ENCODE peak calls at places on chromosomes 16 and 17, in six cellular contexts. One of them, this sample, is unnamed.

GRCh38 chr16:16003719-16004313 is 54.4 kb downstream of the ABCC1 start:
- DNase-seq in breast epithelium: no peak
- DNase-seq in suprapubic skin: no peak
- DNase-seq in Peyer's patch: no peak
- DNase-seq in sigmoid colon: no peak
- DNase-seq in esophagus squamous epithelium: no peak
- DNase-seq in this sample: no peak

GRCh38 chr17:50274142-50274944 is at the start of gene TMEM92:
- DNase-seq in suprapubic skin: peak; percentile 73
- DNase-seq in breast epithelium: no peak
- DNase-seq in sigmoid colon: no peak
- DNase-seq in Peyer's patch: peak; percentile 85
- DNase-seq in esophagus squamous epithelium: no peak
- DNase-seq in this sample: no peak

GRCh38 chr17:65183736-65184135 is 46.6 kb downstream of the RGS9 start:
- DNase-seq in suprapubic skin: no peak
- DNase-seq in Peyer's patch: no peak
- DNase-seq in esophagus squamous epithelium: no peak
- DNase-seq in sigmoid colon: no peak
- DNase-seq in breast epithelium: peak; percentile 65
- DNase-seq in this sample: no peak

GRCh38 chr17:61970030-61970429 is 42.2 kb upstream of the INTS2 start:
- DNase-seq in breast epithelium: no peak
- DNase-seq in Peyer's patch: no peak
- DNase-seq in sigmoid colon: no peak
- DNase-seq in suprapubic skin: no peak
- DNase-seq in esophagus squamous epithelium: no peak
- DNase-seq in this sample: no peak

GRCh38 chr17:64920026-64920418 is 744 bp upstream of the LRRC37A3 start:
- DNase-seq in esophagus squamous epithelium: no peak
- DNase-seq in breast epithelium: peak; percentile 35
- DNase-seq in sigmoid colon: no peak
- DNase-seq in suprapubic skin: peak; percentile 63
- DNase-seq in Peyer's patch: no peak
- DNase-seq in this sample: no peak

GRCh38 chr16:81511371-81511770 is 66.8 kb downstream of the CMIP start:
- DNase-seq in Peyer's patch: no peak
- DNase-seq in suprapubic skin: no peak
- DNase-seq in sigmoid colon: no peak
- DNase-seq in breast epithelium: no peak
- DNase-seq in esophagus squamous epithelium: no peak
- DNase-seq in this sample: no peak

GRCh38 chr17:21214777-21215541 is 998 bp upstream of the TMEM11 start:
- DNase-seq in breast epithelium: no peak
- DNase-seq in esophagus squamous epithelium: no peak
- DNase-seq in Peyer's patch: no peak
- DNase-seq in sigmoid colon: peak; percentile 70
- DNase-seq in suprapubic skin: no peak
- DNase-seq in this sample: peak; percentile 89

GRCh38 chr17:78890111-78890897 is 12.7 kb downstream of the CEP295NL start:
- DNase-seq in Peyer's patch: peak; percentile 88
- DNase-seq in esophagus squamous epithelium: peak; percentile 41
- DNase-seq in breast epithelium: peak; percentile 35
- DNase-seq in suprapubic skin: no peak
- DNase-seq in sigmoid colon: peak; percentile 80
- DNase-seq in this sample: peak; percentile 68

GRCh38 chr16:20114356-20114755 is 40.7 kb upstream of the GPR139 start:
- DNase-seq in suprapubic skin: no peak
- DNase-seq in Peyer's patch: no peak
- DNase-seq in esophagus squamous epithelium: no peak
- DNase-seq in breast epithelium: peak; percentile 56
- DNase-seq in sigmoid colon: peak; percentile 76
- DNase-seq in this sample: no peak

GRCh38 chr16:30820952-30821421 is 34.0 kb upstream of the ZNF629 start:
- DNase-seq in esophagus squamous epithelium: no peak
- DNase-seq in suprapubic skin: no peak
- DNase-seq in Peyer's patch: no peak
- DNase-seq in sigmoid colon: no peak
- DNase-seq in breast epithelium: no peak
- DNase-seq in this sample: no peak

GRCh38 chr16:85593503-85594195 is 19.5 kb upstream of the GSE1 start:
- DNase-seq in suprapubic skin: no peak
- DNase-seq in breast epithelium: no peak
- DNase-seq in sigmoid colon: no peak
- DNase-seq in esophagus squamous epithelium: no peak
- DNase-seq in Peyer's patch: no peak
- DNase-seq in this sample: no peak

GRCh38 chr16:83771306-83771942 is 36.4 kb upstream of the HSBP1 start:
- DNase-seq in breast epithelium: no peak
- DNase-seq in esophagus squamous epithelium: no peak
- DNase-seq in Peyer's patch: no peak
- DNase-seq in suprapubic skin: no peak
- DNase-seq in sigmoid colon: no peak
- DNase-seq in this sample: no peak

GRCh38 chr17:68763551-68763950 is 162.4 kb upstream of the FAM20A start:
- DNase-seq in sigmoid colon: no peak
- DNase-seq in breast epithelium: no peak
- DNase-seq in Peyer's patch: no peak
- DNase-seq in suprapubic skin: no peak
- DNase-seq in esophagus squamous epithelium: no peak
- DNase-seq in this sample: no peak

GRCh38 chr17:50466371-50467113 is 2.1 kb downstream of the CHAD start:
- DNase-seq in suprapubic skin: no peak
- DNase-seq in Peyer's patch: peak; percentile 74
- DNase-seq in esophagus squamous epithelium: no peak
- DNase-seq in sigmoid colon: peak; percentile 53
- DNase-seq in breast epithelium: no peak
- DNase-seq in this sample: no peak

GRCh38 chr17:40596261-40596919 is 31.1 kb upstream of the CCR7 start:
- DNase-seq in suprapubic skin: no peak
- DNase-seq in breast epithelium: no peak
- DNase-seq in sigmoid colon: no peak
- DNase-seq in esophagus squamous epithelium: no peak
- DNase-seq in Peyer's patch: no peak
- DNase-seq in this sample: no peak

GRCh38 chr16:89455692-89456091 is 34.7 kb downstream of the ANKRD11 start:
- DNase-seq in esophagus squamous epithelium: no peak
- DNase-seq in suprapubic skin: no peak
- DNase-seq in Peyer's patch: no peak
- DNase-seq in breast epithelium: no peak
- DNase-seq in sigmoid colon: no peak
- DNase-seq in this sample: no peak

GRCh38 chr16:75264999-75265910 is 13.8 kb upstream of the BCAR1 start:
- DNase-seq in suprapubic skin: peak; percentile 80
- DNase-seq in Peyer's patch: peak; percentile 75
- DNase-seq in esophagus squamous epithelium: no peak
- DNase-seq in breast epithelium: no peak
- DNase-seq in sigmoid colon: peak; percentile 82
- DNase-seq in this sample: peak; percentile 90

GRCh38 chr16:4404967-4405696 is 11.3 kb downstream of the CORO7 start:
- DNase-seq in sigmoid colon: peak; percentile 66
- DNase-seq in Peyer's patch: no peak
- DNase-seq in breast epithelium: no peak
- DNase-seq in suprapubic skin: no peak
- DNase-seq in esophagus squamous epithelium: no peak
- DNase-seq in this sample: no peak

GRCh38 chr17:6509295-6509771 is 47.0 kb downstream of the PITPNM3 start:
- DNase-seq in Peyer's patch: peak; percentile 25
- DNase-seq in suprapubic skin: no peak
- DNase-seq in sigmoid colon: peak; percentile 55
- DNase-seq in breast epithelium: no peak
- DNase-seq in esophagus squamous epithelium: no peak
- DNase-seq in this sample: no peak

GRCh38 chr17:45677770-45678169 is 106.3 kb upstream of the CRHR1 start:
- DNase-seq in suprapubic skin: no peak
- DNase-seq in breast epithelium: no peak
- DNase-seq in esophagus squamous epithelium: no peak
- DNase-seq in sigmoid colon: no peak
- DNase-seq in Peyer's patch: no peak
- DNase-seq in this sample: no peak

GRCh38 chr16:69724981-69725479 is 1.3 kb downstream of the NQO1 start:
- DNase-seq in Peyer's patch: peak; percentile 33
- DNase-seq in sigmoid colon: no peak
- DNase-seq in breast epithelium: no peak
- DNase-seq in suprapubic skin: peak; percentile 11
- DNase-seq in esophagus squamous epithelium: no peak
- DNase-seq in this sample: peak; percentile 52

GRCh38 chr16:69724414-69724873 is 1.9 kb downstream of the NQO1 start:
- DNase-seq in esophagus squamous epithelium: no peak
- DNase-seq in Peyer's patch: peak; percentile 10
- DNase-seq in breast epithelium: no peak
- DNase-seq in suprapubic skin: no peak
- DNase-seq in sigmoid colon: no peak
- DNase-seq in this sample: peak; percentile 61

GRCh38 chr16:69725480-69726312 is 664 bp downstream of the NQO1 start:
- DNase-seq in esophagus squamous epithelium: no peak
- DNase-seq in suprapubic skin: peak; percentile 56
- DNase-seq in sigmoid colon: no peak
- DNase-seq in Peyer's patch: peak; percentile 44
- DNase-seq in breast epithelium: no peak
- DNase-seq in this sample: no peak

GRCh38 chr16:69727916-69728270 is 1.5 kb upstream of the NQO1 start:
- DNase-seq in Peyer's patch: peak; percentile 49
- DNase-seq in sigmoid colon: no peak
- DNase-seq in esophagus squamous epithelium: no peak
- DNase-seq in suprapubic skin: no peak
- DNase-seq in breast epithelium: peak; percentile 38
- DNase-seq in this sample: no peak

DNA sequence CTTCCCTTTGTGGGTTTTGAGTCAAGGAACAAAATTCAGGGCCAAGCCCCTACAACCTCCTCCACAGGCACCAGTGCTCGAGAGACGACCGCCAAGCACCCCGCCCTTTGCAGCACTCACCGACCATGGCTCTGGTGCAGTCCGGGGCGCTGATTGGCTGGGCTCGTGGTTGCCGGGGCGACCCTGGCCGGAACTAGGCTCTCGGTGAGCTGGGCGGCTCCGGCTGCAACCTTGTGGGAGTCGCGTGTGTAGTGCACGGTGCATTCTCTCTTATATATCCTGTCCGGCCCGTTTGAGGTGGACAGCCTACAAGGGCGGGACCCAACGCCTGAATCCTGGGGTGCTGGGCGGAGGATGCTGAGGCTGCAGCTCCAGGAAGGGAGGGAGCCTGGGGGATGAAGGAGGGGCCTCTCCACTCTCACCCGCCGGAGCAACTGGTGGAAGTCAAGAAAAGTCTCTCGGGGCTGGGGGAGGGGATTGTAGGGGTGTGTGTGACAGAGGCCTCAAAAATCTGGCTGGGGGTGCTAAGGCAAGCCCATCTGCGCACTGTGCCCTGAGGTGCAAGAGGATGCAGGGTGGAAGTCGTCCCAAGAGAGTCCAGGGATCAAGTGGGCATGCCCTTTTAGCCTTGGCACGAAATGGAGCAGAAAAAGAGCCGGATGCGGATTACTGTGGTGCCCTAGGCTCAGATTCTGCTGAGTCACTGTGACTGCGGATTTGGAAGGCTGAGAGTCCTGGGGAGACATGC is at the start of gene NQO1:
- DNase-seq in Peyer's patch: peak; percentile 97
- DNase-seq in breast epithelium: peak; percentile 90
- DNase-seq in esophagus squamous epithelium: peak; percentile 74
- DNase-seq in sigmoid colon: peak; percentile 97
- DNase-seq in suprapubic skin: peak; percentile 94
- DNase-seq in this sample: peak; percentile 98
- TF ChIP-seq POLR2A in Peyer's patch: peak; percentile 94
- TF ChIP-seq POLR2A in breast epithelium: peak; percentile 38
- TF ChIP-seq POLR2A in esophagus squamous epithelium: no peak
- TF ChIP-seq POLR2A in sigmoid colon: no peak
- TF ChIP-seq POLR2A in suprapubic skin: no peak
- TF ChIP-seq POLR2A in this sample: no peak

DNA sequence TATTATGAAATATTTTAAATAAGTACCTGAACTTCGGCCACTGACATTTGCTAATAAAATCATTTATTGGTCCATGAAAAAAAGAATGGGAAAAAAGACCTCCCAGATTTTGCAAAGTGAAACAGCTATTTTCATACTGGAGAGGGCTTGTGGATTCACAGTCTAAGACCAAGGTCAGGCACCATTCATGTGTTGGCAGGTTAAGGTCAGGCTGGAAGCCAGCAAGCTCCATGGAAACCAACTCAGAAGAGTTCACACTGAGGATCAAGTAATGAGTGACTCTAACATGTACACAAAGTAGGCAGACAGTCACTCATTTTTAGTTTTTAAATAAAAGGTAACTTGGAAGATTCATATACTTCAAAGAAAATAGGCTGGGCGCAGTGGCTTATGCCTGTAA is 3.4 kb downstream of the DNAJA2 start:
- DNase-seq in esophagus squamous epithelium: no peak
- DNase-seq in sigmoid colon: no peak
- DNase-seq in breast epithelium: no peak
- DNase-seq in Peyer's patch: no peak
- DNase-seq in suprapubic skin: no peak
- DNase-seq in this sample: no peak
- H3K4me3 ChIP-seq in esophagus squamous epithelium: no peak overlapping the region
- H3K4me3 ChIP-seq in sigmoid colon: no peak overlapping the region
- H3K4me3 ChIP-seq in breast epithelium: no peak overlapping the region
- H3K4me3 ChIP-seq in Peyer's patch: no peak overlapping the region
- H3K4me3 ChIP-seq in suprapubic skin: no peak overlapping the region
- H3K4me3 ChIP-seq in this sample: no peak overlapping the region

DNA sequence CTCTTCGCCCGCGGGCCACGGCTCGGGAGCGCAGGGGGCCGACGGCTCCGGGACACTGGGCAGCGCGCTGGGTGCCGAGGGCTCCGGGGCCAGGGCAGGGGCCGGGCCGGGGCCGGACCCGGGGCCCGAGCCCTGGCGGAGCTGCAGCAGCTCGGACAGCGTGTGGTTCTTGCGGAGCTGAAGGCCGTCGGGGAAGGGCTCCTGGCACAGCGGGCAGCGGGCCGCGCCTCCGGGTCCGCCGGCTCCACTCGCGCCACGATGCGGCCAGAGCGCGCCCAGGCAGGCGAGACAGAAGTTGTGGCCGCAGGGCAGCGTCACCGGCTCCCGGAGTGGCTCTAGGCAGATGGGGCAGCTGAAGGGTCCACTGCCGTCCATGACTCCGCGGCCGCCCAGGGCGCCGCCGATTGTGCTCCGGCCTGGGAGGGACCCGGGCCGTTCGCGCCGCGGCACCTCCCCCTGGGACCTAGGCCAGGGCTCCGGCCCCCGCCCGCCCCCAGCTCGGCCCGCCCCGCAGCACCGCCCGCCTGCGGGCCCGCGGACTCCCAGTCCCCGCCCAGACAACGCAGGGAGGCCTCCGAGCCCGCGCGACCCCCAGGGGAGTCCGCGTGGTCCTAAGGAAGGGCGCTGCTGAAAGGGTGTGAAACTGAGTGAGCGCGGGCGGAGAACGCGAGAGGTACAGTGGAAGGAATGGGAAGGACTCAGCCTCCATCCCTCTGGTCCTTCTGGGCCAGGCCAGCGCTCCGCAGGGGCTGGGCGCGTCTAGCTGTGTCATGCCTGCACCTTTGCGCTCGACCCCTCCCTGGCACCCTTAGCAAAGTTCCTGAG is at the start of gene TRIM47:
- DNase-seq in breast epithelium: peak; percentile 59
- DNase-seq in suprapubic skin: peak; percentile 86
- DNase-seq in Peyer's patch: peak; percentile 76
- DNase-seq in esophagus squamous epithelium: no peak
- DNase-seq in sigmoid colon: peak; percentile 91
- DNase-seq in this sample: peak; percentile 94
- TF ChIP-seq CTCF in breast epithelium: peak; percentile 20
- TF ChIP-seq CTCF in suprapubic skin: no peak
- TF ChIP-seq CTCF in Peyer's patch: peak; percentile 19
- TF ChIP-seq CTCF in esophagus squamous epithelium: peak; percentile 27
- TF ChIP-seq CTCF in sigmoid colon: peak; percentile 38
- TF ChIP-seq CTCF in this sample: no peak

GRCh38 chr17:7575959-7576358 is 3.5 kb upstream of the CD68 start:
- DNase-seq in Peyer's patch: no peak
- DNase-seq in sigmoid colon: no peak
- DNase-seq in suprapubic skin: no peak
- DNase-seq in esophagus squamous epithelium: no peak
- DNase-seq in breast epithelium: no peak
- DNase-seq in this sample: no peak
- TF ChIP-seq POLR2A in Peyer's patch: no peak
- TF ChIP-seq POLR2A in sigmoid colon: no peak
- TF ChIP-seq POLR2A in suprapubic skin: no peak
- TF ChIP-seq POLR2A in esophagus squamous epithelium: no peak
- TF ChIP-seq POLR2A in breast epithelium: no peak
- TF ChIP-seq POLR2A in this sample: no peak

This sample was measured in lower leg skin.